ENCODE peak calls at places on chromosome 3, in four cellular contexts. One of them, this sample, is unnamed.

GRCh38 chr3:29525254-29525881 is 244.5 kb downstream of the RBMS3 start:
- DNase-seq in kidney epithelial cell: no peak
- DNase-seq in CD8-positive, alpha-beta T cell: no peak
- DNase-seq in PC-3: peak; percentile 60
- DNase-seq in this sample: no peak

GRCh38 chr3:194256040-194256945 is 94.8 kb downstream of the CPN2 start:
- DNase-seq in kidney epithelial cell: no peak
- DNase-seq in CD8-positive, alpha-beta T cell: no peak
- DNase-seq in PC-3: no peak
- DNase-seq in this sample: no peak

GRCh38 chr3:31064021-31064420 is 169.6 kb upstream of the GADL1 start:
- DNase-seq in kidney epithelial cell: no peak
- DNase-seq in CD8-positive, alpha-beta T cell: no peak
- DNase-seq in PC-3: peak; percentile 21
- DNase-seq in this sample: peak; percentile 58

GRCh38 chr3:20546636-20547035 is 360.6 kb upstream of the SGO1 start:
- DNase-seq in kidney epithelial cell: no peak
- DNase-seq in CD8-positive, alpha-beta T cell: no peak
- DNase-seq in PC-3: no peak
- DNase-seq in this sample: no peak

GRCh38 chr3:100033184-100033583 is 81.1 kb downstream of the FILIP1L start:
- DNase-seq in kidney epithelial cell: no peak
- DNase-seq in CD8-positive, alpha-beta T cell: no peak
- DNase-seq in PC-3: peak; percentile 25
- DNase-seq in this sample: peak; percentile 88

GRCh38 chr3:41202834-41203345 is 3.6 kb downstream of the CTNNB1 start:
- DNase-seq in kidney epithelial cell: no peak
- DNase-seq in CD8-positive, alpha-beta T cell: no peak
- DNase-seq in PC-3: peak; percentile 70
- DNase-seq in this sample: peak; percentile 77

GRCh38 chr3:15667484-15667883 is 65.9 kb downstream of the BTD start:
- DNase-seq in kidney epithelial cell: no peak
- DNase-seq in CD8-positive, alpha-beta T cell: peak; percentile 54
- DNase-seq in PC-3: no peak
- DNase-seq in this sample: no peak

GRCh38 chr3:87436781-87437543 is 160.6 kb upstream of the POU1F1 start:
- DNase-seq in kidney epithelial cell: peak; percentile 45
- DNase-seq in CD8-positive, alpha-beta T cell: no peak
- DNase-seq in PC-3: peak; percentile 34
- DNase-seq in this sample: peak; percentile 57

GRCh38 chr3:39234705-39235104 is 42.3 kb upstream of the XIRP1 start:
- DNase-seq in kidney epithelial cell: no peak
- DNase-seq in CD8-positive, alpha-beta T cell: peak; percentile 37
- DNase-seq in PC-3: no peak
- DNase-seq in this sample: no peak

GRCh38 chr3:188299713-188300112 is 145.8 kb downstream of the LPP start:
- DNase-seq in kidney epithelial cell: no peak
- DNase-seq in CD8-positive, alpha-beta T cell: no peak
- DNase-seq in PC-3: peak; percentile 22
- DNase-seq in this sample: no peak

GRCh38 chr3:72336821-72337479 is 511.3 kb downstream of the SHQ1 start:
- DNase-seq in kidney epithelial cell: no peak
- DNase-seq in CD8-positive, alpha-beta T cell: no peak
- DNase-seq in PC-3: peak; percentile 32
- DNase-seq in this sample: peak; percentile 68

GRCh38 chr3:45075821-45076625 is 49.9 kb downstream of the CLEC3B start:
- DNase-seq in kidney epithelial cell: no peak
- DNase-seq in CD8-positive, alpha-beta T cell: no peak
- DNase-seq in PC-3: no peak
- DNase-seq in this sample: no peak

GRCh38 chr3:4322635-4323034 is 19.5 kb downstream of the SETMAR start:
- DNase-seq in kidney epithelial cell: no peak
- DNase-seq in CD8-positive, alpha-beta T cell: no peak
- DNase-seq in PC-3: peak; percentile 38
- DNase-seq in this sample: peak; percentile 82

DNA sequence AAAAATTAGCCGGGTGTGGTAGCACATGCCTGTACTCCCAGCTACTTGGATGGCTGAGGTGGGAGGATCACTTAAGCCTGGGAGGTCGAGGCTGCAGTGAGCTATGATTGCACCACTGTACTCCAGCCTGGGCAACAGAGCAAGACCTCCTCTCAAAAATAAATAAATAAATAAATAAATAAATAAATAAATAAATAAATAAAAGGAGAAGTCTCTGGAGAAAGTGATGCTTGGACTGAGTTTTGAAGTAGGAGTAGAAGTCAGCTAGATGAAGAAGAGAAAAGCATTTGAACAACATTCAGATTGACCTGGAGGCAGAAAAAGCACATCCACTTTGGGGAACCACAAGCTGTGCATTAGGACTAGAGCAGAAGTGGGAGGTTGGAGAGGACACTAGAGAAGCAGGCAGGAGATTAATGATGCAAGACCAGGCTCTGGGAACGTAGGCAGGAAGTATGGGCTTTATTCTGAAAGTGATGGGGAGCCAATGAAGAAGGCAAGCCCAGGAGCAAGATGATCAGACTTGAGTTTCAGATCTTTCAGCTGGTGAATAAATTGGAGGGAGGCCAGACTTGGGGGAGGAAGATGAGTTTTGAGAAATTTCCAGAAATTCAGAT is 48.7 kb downstream of the KLHL6 start:
- DNase-seq in kidney epithelial cell: no peak
- DNase-seq in CD8-positive, alpha-beta T cell: no peak
- DNase-seq in PC-3: no peak
- DNase-seq in this sample: no peak
- H3K36me3 ChIP-seq in kidney epithelial cell: no peaks in the 10 kb centered on the region
- H3K36me3 ChIP-seq in CD8-positive, alpha-beta T cell: peaks cover 19% of the 10 kb centered on the region
- H3K36me3 ChIP-seq in PC-3: no peaks in the 10 kb centered on the region
- H3K36me3 ChIP-seq in this sample: no peaks in the 10 kb centered on the region

GRCh38 chr3:32283304-32283703 is 44.8 kb downstream of the CMTM8 start:
- DNase-seq in kidney epithelial cell: no peak
- DNase-seq in CD8-positive, alpha-beta T cell: no peak
- DNase-seq in PC-3: no peak
- DNase-seq in this sample: no peak
- H3K4me3 ChIP-seq in kidney epithelial cell: no peak overlapping the region
- H3K4me3 ChIP-seq in CD8-positive, alpha-beta T cell: no peak overlapping the region
- H3K4me3 ChIP-seq in PC-3: no peak overlapping the region
- H3K4me3 ChIP-seq in this sample: no peak overlapping the region

GRCh38 chr3:113535898-113536297 is 3.5 kb downstream of the SIDT1 start:
- DNase-seq in kidney epithelial cell: no peak
- DNase-seq in CD8-positive, alpha-beta T cell: no peak
- DNase-seq in PC-3: peak; percentile 45
- DNase-seq in this sample: no peak
- TF ChIP-seq CTCF in kidney epithelial cell: peak; percentile 13
- TF ChIP-seq CTCF in CD8-positive, alpha-beta T cell: peak; percentile 33
- TF ChIP-seq CTCF in PC-3: peak; percentile 63
- TF ChIP-seq CTCF in this sample: peak; percentile 39

GRCh38 chr3:8505621-8506020 is 4.0 kb downstream of the LMCD1 start:
- DNase-seq in kidney epithelial cell: no peak
- DNase-seq in CD8-positive, alpha-beta T cell: no peak
- DNase-seq in PC-3: peak; percentile 90
- DNase-seq in this sample: no peak

GRCh38 chr3:8507496-8507895 is 5.9 kb downstream of the LMCD1 start:
- DNase-seq in kidney epithelial cell: no peak
- DNase-seq in CD8-positive, alpha-beta T cell: no peak
- DNase-seq in PC-3: no peak
- DNase-seq in this sample: no peak

GRCh38 chr3:8504611-8504973 is 3.0 kb downstream of the LMCD1 start:
- DNase-seq in kidney epithelial cell: no peak
- DNase-seq in CD8-positive, alpha-beta T cell: no peak
- DNase-seq in PC-3: no peak
- DNase-seq in this sample: no peak

GRCh38 chr3:8503871-8504610 is 2.4 kb downstream of the LMCD1 start:
- DNase-seq in kidney epithelial cell: no peak
- DNase-seq in CD8-positive, alpha-beta T cell: no peak
- DNase-seq in PC-3: no peak
- DNase-seq in this sample: no peak

DNA sequence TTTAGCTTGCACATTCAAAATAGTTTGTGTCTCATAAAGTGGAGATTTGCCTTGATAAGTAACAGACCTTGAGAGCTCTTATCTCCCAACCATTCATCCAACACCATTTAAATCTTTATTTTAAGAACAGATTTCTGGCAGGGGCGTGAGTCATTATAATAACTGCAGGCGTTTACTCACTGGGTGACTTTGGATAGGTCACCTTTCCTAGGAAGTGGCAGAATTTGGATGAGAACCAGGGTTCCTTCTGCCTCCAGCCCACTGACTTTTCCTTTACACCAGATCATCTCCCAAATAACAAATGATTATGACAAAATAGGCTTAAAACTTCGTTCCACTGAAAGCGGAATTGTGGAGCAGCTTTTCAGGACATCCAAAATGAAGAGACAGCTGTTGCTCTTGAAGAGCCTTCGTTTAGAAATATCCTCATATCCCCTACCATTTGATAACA is 5.0 kb downstream of the LMCD1 start:
- DNase-seq in kidney epithelial cell: no peak
- DNase-seq in CD8-positive, alpha-beta T cell: no peak
- DNase-seq in PC-3: peak; percentile 90
- DNase-seq in this sample: peak; percentile 53
- H3K36me3 ChIP-seq in kidney epithelial cell: no peaks in the 10 kb centered on the region
- H3K36me3 ChIP-seq in CD8-positive, alpha-beta T cell: no peaks in the 10 kb centered on the region
- H3K36me3 ChIP-seq in PC-3: no peaks in the 10 kb centered on the region
- H3K36me3 ChIP-seq in this sample: no peaks in the 10 kb centered on the region

GRCh38 chr3:170908235-170909116 is at the start of gene EIF5A2:
- DNase-seq in kidney epithelial cell: peak; percentile 76
- DNase-seq in CD8-positive, alpha-beta T cell: peak; percentile 98
- DNase-seq in PC-3: peak; percentile 91
- DNase-seq in this sample: peak; percentile 82
- H3K4me3 ChIP-seq in kidney epithelial cell: peak within 1 kb of the TSS; percentile 64
- H3K4me3 ChIP-seq in CD8-positive, alpha-beta T cell: peak within 1 kb of the TSS; percentile 68
- H3K4me3 ChIP-seq in PC-3: peak within 1 kb of the TSS; percentile 92
- H3K4me3 ChIP-seq in this sample: peak within 1 kb of the TSS; percentile 78

DNA sequence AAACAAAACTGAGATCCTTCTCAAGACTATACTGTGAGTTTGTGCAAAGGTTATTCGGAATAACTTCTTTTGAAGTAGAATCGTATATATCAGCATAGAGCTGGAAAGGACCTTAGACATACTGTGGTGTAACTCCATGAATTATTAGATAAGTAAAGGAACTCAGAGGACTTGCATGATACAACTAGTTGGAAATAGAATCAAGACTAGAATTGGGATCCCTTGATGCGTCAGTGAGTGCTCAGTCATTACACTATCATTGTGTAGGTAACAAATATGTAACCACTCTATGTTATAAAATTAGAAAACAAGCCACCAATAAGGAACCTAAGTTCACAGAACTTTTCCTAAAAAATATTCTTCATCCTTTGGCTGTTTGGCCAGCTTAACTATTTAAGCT is 61.1 kb downstream of the CBLB start:
- DNase-seq in kidney epithelial cell: no peak
- DNase-seq in CD8-positive, alpha-beta T cell: no peak
- DNase-seq in PC-3: no peak
- DNase-seq in this sample: no peak
- TF ChIP-seq CTCF in kidney epithelial cell: no peak
- TF ChIP-seq CTCF in CD8-positive, alpha-beta T cell: no peak
- TF ChIP-seq CTCF in PC-3: no peak
- TF ChIP-seq CTCF in this sample: no peak

GRCh38 chr3:64019879-64020278 is 3.4 kb downstream of the PSMD6 start:
- DNase-seq in kidney epithelial cell: no peak
- DNase-seq in CD8-positive, alpha-beta T cell: no peak
- DNase-seq in PC-3: no peak
- DNase-seq in this sample: no peak
- H3K36me3 ChIP-seq in kidney epithelial cell: peaks cover 1% of the 10 kb centered on the region
- H3K36me3 ChIP-seq in CD8-positive, alpha-beta T cell: peaks cover 27% of the 10 kb centered on the region
- H3K36me3 ChIP-seq in PC-3: peaks cover 16% of the 10 kb centered on the region
- H3K36me3 ChIP-seq in this sample: peaks cover 6% of the 10 kb centered on the region

GRCh38 chr3:66385066-66385465 is 115.8 kb downstream of the LRIG1 start:
- DNase-seq in kidney epithelial cell: no peak
- DNase-seq in CD8-positive, alpha-beta T cell: no peak
- DNase-seq in PC-3: no peak
- DNase-seq in this sample: no peak

GRCh38 chr3:66390013-66390412 is 110.8 kb downstream of the LRIG1 start:
- DNase-seq in kidney epithelial cell: no peak
- DNase-seq in CD8-positive, alpha-beta T cell: no peak
- DNase-seq in PC-3: no peak
- DNase-seq in this sample: no peak

GRCh38 chr3:66383998-66384745 is 116.7 kb downstream of the LRIG1 start:
- DNase-seq in kidney epithelial cell: no peak
- DNase-seq in CD8-positive, alpha-beta T cell: no peak
- DNase-seq in PC-3: no peak
- DNase-seq in this sample: no peak

GRCh38 chr3:66386011-66386924 is 114.6 kb downstream of the LRIG1 start:
- DNase-seq in kidney epithelial cell: no peak
- DNase-seq in CD8-positive, alpha-beta T cell: no peak
- DNase-seq in PC-3: no peak
- DNase-seq in this sample: no peak

GRCh38 chr3:66386925-66387650 is 113.7 kb downstream of the LRIG1 start:
- DNase-seq in kidney epithelial cell: no peak
- DNase-seq in CD8-positive, alpha-beta T cell: no peak
- DNase-seq in PC-3: no peak
- DNase-seq in this sample: no peak
- H3K4me3 ChIP-seq in kidney epithelial cell: no peak overlapping the region
- H3K4me3 ChIP-seq in CD8-positive, alpha-beta T cell: no peak overlapping the region
- H3K4me3 ChIP-seq in PC-3: no peak overlapping the region
- H3K4me3 ChIP-seq in this sample: no peak overlapping the region

GRCh38 chr3:14402304-14402811 is at the start of gene SLC6A6:
- DNase-seq in kidney epithelial cell: peak; percentile 68
- DNase-seq in CD8-positive, alpha-beta T cell: peak; percentile 96
- DNase-seq in PC-3: peak; percentile 98
- DNase-seq in this sample: peak; percentile 84
- TF ChIP-seq CTCF in kidney epithelial cell: peak; percentile 45
- TF ChIP-seq CTCF in CD8-positive, alpha-beta T cell: peak; percentile 46
- TF ChIP-seq CTCF in PC-3: peak; percentile 57
- TF ChIP-seq CTCF in this sample: peak; percentile 72